ENCODE peak calls at places on chromosomes 3 and 15, in seven cellular contexts. O is Daoy, H is NCI-H748 treated with DMSO at 0.1 percent for 48 hours, D is activated T-cell treated with anti-CD3 and anti-CD28 coated beads for 1 hour, B is prostate gland, W is mesothelial cell of epicardium, I is Kasumi-1. G is an unnamed sample.

GRCh38 chr3:189588061-189588817 is 43.0 kb upstream of the TP63 start:
- DNase-seq in O (peak), H (no peak), D (no peak), B (no peak), W (no peak), I (no peak), G (no peak)

GRCh38 chr3:129087138-129087702 is 26.6 kb downstream of the GP9 start:
- DNase-seq in O (no peak), H (no peak), D (no peak), B (peak), W (no peak), I (no peak), G (peak)

GRCh38 chr15:45276851-45277250 is 24.8 kb downstream of the SLC28A2 start:
- DNase-seq in O (peak), H (peak), D (no peak), B (no peak), W (no peak), I (peak), G (no peak)

GRCh38 chr3:150879141-150879540 is 26.1 kb downstream of the MINDY4B start:
- DNase-seq in O (no peak), H (no peak), D (no peak), B (no peak), W (no peak), I (no peak), G (no peak)

GRCh38 chr15:78450285-78450858 is 12.4 kb downstream of the IREB2 start:
- DNase-seq in O (no peak), H (no peak), D (no peak), B (no peak), W (no peak), I (no peak), G (no peak)

GRCh38 chr15:88255496-88256171 is 905 bp downstream of the NTRK3 start:
- DNase-seq in O (peak), H (peak), D (no peak), B (peak), W (peak), I (no peak), G (peak)

GRCh38 chr3:154758109-154758868 is 321.8 kb upstream of the MME start:
- DNase-seq in O (no peak), H (peak), D (no peak), B (peak), W (no peak), I (peak), G (no peak)

GRCh38 chr3:13484861-13485590 is 4.9 kb downstream of the HDAC11 start:
- DNase-seq in O (peak), H (no peak), D (no peak), B (peak), W (peak), I (peak), G (peak)

GRCh38 chr15:57591237-57591821 is 375 bp upstream of the MYZAP start:
- DNase-seq in O (peak), H (no peak), D (no peak), B (no peak), W (no peak), I (no peak), G (no peak)

GRCh38 chr3:23785882-23786281 is 19.9 kb upstream of the UBE2E1 start:
- DNase-seq in O (no peak), H (no peak), D (no peak), B (no peak), W (no peak), I (no peak), G (no peak)

GRCh38 chr3:46372492-46373359 is 2.0 kb downstream of the CCR5 start:
- DNase-seq in O (no peak), H (no peak), D (no peak), B (no peak), W (no peak), I (peak), G (no peak)

GRCh38 chr3:129628169-129628522 is 21.7 kb upstream of the PLXND1 start:
- DNase-seq in O (no peak), H (no peak), D (no peak), B (no peak), W (no peak), I (no peak), G (no peak)

GRCh38 chr3:123186695-123187094 is 15.0 kb upstream of the SEC22A start:
- DNase-seq in O (no peak), H (no peak), D (no peak), B (no peak), W (no peak), I (no peak), G (no peak)

GRCh38 chr3:148319161-148319915 is 378.4 kb upstream of the AGTR1 start:
- DNase-seq in O (no peak), H (no peak), D (no peak), B (no peak), W (no peak), I (peak), G (no peak)

GRCh38 chr3:179046497-179047353 is 24.9 kb downstream of the ZMAT3 start:
- DNase-seq in O (peak), H (no peak), D (no peak), B (no peak), W (no peak), I (no peak), G (no peak)

GRCh38 chr15:64892850-64893403 is 18.8 kb upstream of the ANKDD1A start:
- DNase-seq in O (no peak), H (no peak), D (no peak), B (no peak), W (no peak), I (peak), G (peak)

GRCh38 chr15:94791008-94791407 is 559.6 kb downstream of the MCTP2 start:
- DNase-seq in O (no peak), H (no peak), D (no peak), B (no peak), W (no peak), I (no peak), G (no peak)

GRCh38 chr15:61571026-61571425 is 341.9 kb upstream of the RORA start:
- DNase-seq in O (no peak), H (no peak), D (no peak), B (no peak), W (no peak), I (no peak), G (no peak)

GRCh38 chr3:30384546-30385072 is 221.8 kb upstream of the TGFBR2 start:
- DNase-seq in O (no peak), H (no peak), D (no peak), B (no peak), W (no peak), I (no peak), G (no peak)

GRCh38 chr3:31225923-31226322 is 306.8 kb upstream of the STT3B start:
- DNase-seq in O (no peak), H (no peak), D (no peak), B (peak), W (no peak), I (peak), G (no peak)

GRCh38 chr3:69282191-69282590 is 103.7 kb downstream of the FRMD4B start:
- DNase-seq in O (no peak), H (no peak), D (no peak), B (peak), W (no peak), I (peak), G (peak)

GRCh38 chr15:87877114-87877810 is 379.3 kb downstream of the NTRK3 start:
- DNase-seq in O (peak), H (no peak), D (no peak), B (no peak), W (peak), I (no peak), G (peak)

GRCh38 chr3:142259359-142259758 is 34.0 kb upstream of the GK5 start:
- DNase-seq in O (no peak), H (no peak), D (no peak), B (no peak), W (no peak), I (no peak), G (no peak)

GRCh38 chr15:77019476-77020331 is 24.8 kb downstream of the PSTPIP1 start:
- DNase-seq in O (peak), H (no peak), D (no peak), B (no peak), W (no peak), I (no peak), G (no peak)

GRCh38 chr3:173737167-173737808 is 339.7 kb downstream of the NLGN1 start:
- DNase-seq in O (no peak), H (no peak), D (no peak), B (no peak), W (no peak), I (no peak), G (no peak)

GRCh38 chr3:23697416-23697815 is 108.3 kb upstream of the UBE2E1 start:
- DNase-seq in O (no peak), H (peak), D (no peak), B (no peak), W (no peak), I (no peak), G (no peak)

GRCh38 chr3:103052236-103052830 is 617.5 kb downstream of the ZPLD1 start:
- DNase-seq in O (no peak), H (no peak), D (no peak), B (no peak), W (no peak), I (peak), G (peak)

GRCh38 chr3:27467545-27467944 is 16.6 kb downstream of the SLC4A7 start:
- DNase-seq in O (peak), H (peak), D (no peak), B (no peak), W (no peak), I (peak), G (no peak)

GRCh38 chr3:134357914-134358811 is 16.1 kb downstream of the AMOTL2 start:
- DNase-seq in O (peak), H (no peak), D (no peak), B (peak), W (peak), I (peak), G (peak)

GRCh38 chr3:181461381-181461780 is 250.3 kb upstream of the SOX2 start:
- DNase-seq in O (no peak), H (no peak), D (no peak), B (no peak), W (no peak), I (no peak), G (no peak)

GRCh38 chr3:189773056-189773455 is 141.9 kb downstream of the TP63 start:
- DNase-seq in O (no peak), H (no peak), D (no peak), B (no peak), W (no peak), I (no peak), G (no peak)